ENCODE peak calls at places on chromosome 21, in six cellular contexts. One of them, this sample, is unnamed.

GRCh38 chr21:34693192-34693810 is 24.5 kb downstream of the CLIC6 start:
- DNase-seq in WTC11: peak; percentile 40
- DNase-seq in cardiac muscle cell: peak; percentile 69
- DNase-seq in neural crest cell: peak; percentile 23
- DNase-seq in HFFc6: peak; percentile 42
- DNase-seq in fibroblast of lung: peak; percentile 67
- DNase-seq in this sample: no peak

GRCh38 chr21:14270631-14271030 is 54.7 kb downstream of the RBM11 start:
- DNase-seq in WTC11: no peak
- DNase-seq in cardiac muscle cell: no peak
- DNase-seq in neural crest cell: no peak
- DNase-seq in HFFc6: no peak
- DNase-seq in fibroblast of lung: no peak
- DNase-seq in this sample: no peak

GRCh38 chr21:16420086-16420724 is 690.4 kb downstream of the USP25 start:
- DNase-seq in WTC11: no peak
- DNase-seq in cardiac muscle cell: peak; percentile 47
- DNase-seq in neural crest cell: no peak
- DNase-seq in HFFc6: no peak
- DNase-seq in fibroblast of lung: peak; percentile 84
- DNase-seq in this sample: no peak

GRCh38 chr21:27134513-27134912 is 167.6 kb upstream of the ADAMTS5 start:
- DNase-seq in WTC11: no peak
- DNase-seq in cardiac muscle cell: no peak
- DNase-seq in neural crest cell: no peak
- DNase-seq in HFFc6: no peak
- DNase-seq in fibroblast of lung: peak; percentile 2
- DNase-seq in this sample: no peak

GRCh38 chr21:46599251-46599572 is 5.7 kb downstream of the S100B start:
- DNase-seq in WTC11: no peak
- DNase-seq in cardiac muscle cell: peak; percentile 29
- DNase-seq in neural crest cell: peak; percentile 46
- DNase-seq in HFFc6: peak; percentile 89
- DNase-seq in fibroblast of lung: peak; percentile 94
- DNase-seq in this sample: no peak

GRCh38 chr21:46219591-46220239 is 8.9 kb downstream of the LSS start:
- DNase-seq in WTC11: no peak
- DNase-seq in cardiac muscle cell: peak; percentile 59
- DNase-seq in neural crest cell: no peak
- DNase-seq in HFFc6: no peak
- DNase-seq in fibroblast of lung: no peak
- DNase-seq in this sample: no peak

GRCh38 chr21:35053356-35054096 is 4.4 kb upstream of the RUNX1 start:
- DNase-seq in WTC11: no peak
- DNase-seq in cardiac muscle cell: peak; percentile 14
- DNase-seq in neural crest cell: peak; percentile 15
- DNase-seq in HFFc6: no peak
- DNase-seq in fibroblast of lung: peak; percentile 39
- DNase-seq in this sample: no peak

GRCh38 chr21:34583926-34584563 is 30.9 kb downstream of the RCAN1 start:
- DNase-seq in WTC11: no peak
- DNase-seq in cardiac muscle cell: no peak
- DNase-seq in neural crest cell: no peak
- DNase-seq in HFFc6: no peak
- DNase-seq in fibroblast of lung: no peak
- DNase-seq in this sample: no peak

GRCh38 chr21:34333150-34333739 is 30.6 kb upstream of the KCNE2 start:
- DNase-seq in WTC11: no peak
- DNase-seq in cardiac muscle cell: no peak
- DNase-seq in neural crest cell: no peak
- DNase-seq in HFFc6: peak; percentile 36
- DNase-seq in fibroblast of lung: peak; percentile 89
- DNase-seq in this sample: no peak

GRCh38 chr21:44846201-44846484 is 27.3 kb downstream of the PTTG1IP start:
- DNase-seq in WTC11: no peak
- DNase-seq in cardiac muscle cell: no peak
- DNase-seq in neural crest cell: no peak
- DNase-seq in HFFc6: no peak
- DNase-seq in fibroblast of lung: no peak
- DNase-seq in this sample: no peak
- TF ChIP-seq CTCF in WTC11: no peak
- TF ChIP-seq CTCF in cardiac muscle cell: no peak
- TF ChIP-seq CTCF in neural crest cell: peak; percentile 8
- TF ChIP-seq CTCF in HFFc6: no peak
- TF ChIP-seq CTCF in fibroblast of lung: no peak
- TF ChIP-seq CTCF in this sample: no peak

GRCh38 chr21:32412998-32413504 is 545 bp downstream of the EVA1C start:
- DNase-seq in WTC11: peak; percentile 19
- DNase-seq in cardiac muscle cell: no peak
- DNase-seq in neural crest cell: no peak
- DNase-seq in HFFc6: no peak
- DNase-seq in fibroblast of lung: no peak
- DNase-seq in this sample: no peak
- TF ChIP-seq CTCF in WTC11: no peak
- TF ChIP-seq CTCF in cardiac muscle cell: no peak
- TF ChIP-seq CTCF in neural crest cell: no peak
- TF ChIP-seq CTCF in HFFc6: no peak
- TF ChIP-seq CTCF in fibroblast of lung: no peak
- TF ChIP-seq CTCF in this sample: no peak

DNA sequence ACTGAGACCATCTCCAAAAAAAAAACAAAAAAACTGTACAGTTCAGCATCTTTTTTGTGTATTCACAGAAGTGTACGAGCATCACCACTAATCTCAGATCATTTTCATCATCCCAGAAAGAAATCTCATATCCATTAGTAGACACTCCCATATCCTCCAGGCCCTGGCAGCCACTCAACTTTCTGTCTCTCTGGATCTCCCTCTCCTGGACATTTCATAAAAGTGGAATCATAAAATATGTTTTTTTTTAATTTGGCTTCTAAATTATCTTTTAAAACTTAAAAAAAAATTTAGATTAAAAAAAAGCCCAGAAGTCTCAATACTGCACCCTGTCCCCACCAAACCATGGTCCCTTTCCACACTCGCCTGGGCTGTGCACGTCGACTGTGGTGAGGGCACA is 22.1 kb downstream of the RIPPLY3 start:
- DNase-seq in WTC11: no peak
- DNase-seq in cardiac muscle cell: no peak
- DNase-seq in neural crest cell: no peak
- DNase-seq in HFFc6: no peak
- DNase-seq in fibroblast of lung: no peak
- DNase-seq in this sample: no peak
- TF ChIP-seq CTCF in WTC11: no peak
- TF ChIP-seq CTCF in cardiac muscle cell: no peak
- TF ChIP-seq CTCF in neural crest cell: peak; percentile 32
- TF ChIP-seq CTCF in HFFc6: peak; percentile 34
- TF ChIP-seq CTCF in fibroblast of lung: no peak
- TF ChIP-seq CTCF in this sample: no peak

GRCh38 chr21:41832230-41833137 is 46.7 kb downstream of the PRDM15 start:
- DNase-seq in WTC11: no peak
- DNase-seq in cardiac muscle cell: no peak
- DNase-seq in neural crest cell: no peak
- DNase-seq in HFFc6: no peak
- DNase-seq in fibroblast of lung: no peak
- DNase-seq in this sample: no peak
- TF ChIP-seq CTCF in WTC11: no peak
- TF ChIP-seq CTCF in cardiac muscle cell: no peak
- TF ChIP-seq CTCF in neural crest cell: no peak
- TF ChIP-seq CTCF in HFFc6: peak; percentile 14
- TF ChIP-seq CTCF in fibroblast of lung: no peak
- TF ChIP-seq CTCF in this sample: no peak

DNA sequence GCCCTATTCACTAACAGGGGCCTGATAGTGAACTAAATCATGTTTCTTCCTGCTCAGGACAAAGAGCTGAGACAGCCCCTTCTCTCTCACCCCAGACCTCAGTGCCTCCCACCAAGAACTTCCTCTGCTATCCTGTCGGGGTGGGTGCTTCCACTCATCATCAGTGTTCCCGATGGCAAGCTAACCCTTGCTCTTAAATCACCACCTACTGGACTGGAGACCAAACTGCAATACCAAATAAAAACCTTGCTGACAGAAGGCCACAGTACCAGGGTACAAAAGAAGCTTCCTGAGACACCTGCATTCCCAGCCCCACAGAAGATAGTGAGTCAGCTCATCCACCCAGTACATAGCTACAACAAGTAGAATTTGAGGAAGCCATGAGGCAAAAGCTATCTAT is 799.5 kb downstream of the LTN1 start:
- DNase-seq in WTC11: peak; percentile 14
- DNase-seq in cardiac muscle cell: no peak
- DNase-seq in neural crest cell: no peak
- DNase-seq in HFFc6: no peak
- DNase-seq in fibroblast of lung: no peak
- DNase-seq in this sample: no peak
- TF ChIP-seq CTCF in WTC11: no peak
- TF ChIP-seq CTCF in cardiac muscle cell: no peak
- TF ChIP-seq CTCF in neural crest cell: no peak
- TF ChIP-seq CTCF in HFFc6: peak; percentile 54
- TF ChIP-seq CTCF in fibroblast of lung: no peak
- TF ChIP-seq CTCF in this sample: no peak

This sample was measured in D721Med.